ENCODE peak calls at places on chromosomes 3 and 15, in eight cellular contexts. Q is breast epithelium, E is body of pancreas, B is tibial nerve, K is H1, T is A549, L is lower leg skin, U is esophagus squamous epithelium. J is an unnamed sample.

GRCh38 chr3:177286034-177286433 is 88.8 kb upstream of the TBL1XR1 start:
- DNase-seq in K (no peak), L (no peak), Q (no peak), B (no peak), U (no peak), T (peak; percentile 74), E (no peak), J (peak; percentile 19)

GRCh38 chr3:169658311-169658931 is 5.1 kb downstream of the MECOM start:
- DNase-seq in T (no peak), B (no peak), L (peak; percentile 86), Q (no peak), U (no peak), E (peak; percentile 71), K (no peak), J (no peak)

GRCh38 chr15:71239592-71240364 is 124.5 kb downstream of the THSD4 start:
- DNase-seq in B (no peak), U (no peak), L (no peak), K (no peak), Q (no peak), E (no peak), T (no peak), J (no peak)

GRCh38 chr15:77032647-77033416 is 37.9 kb downstream of the PSTPIP1 start:
- DNase-seq in K (no peak), U (no peak), E (peak; percentile 1), B (peak; percentile 8), T (no peak), L (peak; percentile 81), Q (peak; percentile 8), J (no peak)

GRCh38 chr15:49199666-49200065 is 29.6 kb downstream of the GALK2 start:
- DNase-seq in T (no peak), K (no peak), L (no peak), E (no peak), B (no peak), Q (no peak), U (no peak), J (no peak)

GRCh38 chr3:197339841-197340520 is 41.6 kb upstream of the DLG1 start:
- DNase-seq in U (no peak), T (no peak), K (no peak), B (no peak), L (peak; percentile 79), Q (no peak), E (peak; percentile 7), J (peak; percentile 69)

GRCh38 chr15:73284073-73284472 is 84.7 kb downstream of the HCN4 start:
- DNase-seq in B (no peak), K (no peak), E (no peak), Q (no peak), U (no peak), T (peak; percentile 17), L (no peak), J (no peak)

GRCh38 chr15:96338772-96339661 is 8.5 kb downstream of the NR2F2 start:
- DNase-seq in E (peak; percentile 10), T (no peak), K (no peak), U (no peak), L (no peak), Q (no peak), B (no peak), J (no peak)

GRCh38 chr3:123225557-123225956 is 23.8 kb downstream of the SEC22A start:
- DNase-seq in T (no peak), K (no peak), B (no peak), U (no peak), L (no peak), E (no peak), Q (no peak), J (no peak)

GRCh38 chr3:177251756-177252155 is 54.5 kb upstream of the TBL1XR1 start:
- DNase-seq in E (no peak), T (no peak), K (no peak), U (no peak), B (no peak), Q (no peak), L (no peak), J (no peak)

GRCh38 chr3:52248816-52249547 is 3.4 kb downstream of the PPM1M start:
- DNase-seq in E (peak; percentile 28), T (no peak), L (peak; percentile 87), Q (no peak), B (no peak), U (no peak), K (no peak), J (no peak)

GRCh38 chr15:71780349-71780976 is 29.9 kb upstream of the NR2E3 start:
- DNase-seq in K (peak; percentile 31), L (no peak), U (no peak), B (no peak), T (peak; percentile 90), E (peak; percentile 38), Q (no peak), J (peak; percentile 28)

GRCh38 chr3:188174309-188175044 is 20.5 kb downstream of the LPP start:
- DNase-seq in L (no peak), Q (peak; percentile 0), B (no peak), K (no peak), E (no peak), U (no peak), T (no peak), J (no peak)

GRCh38 chr15:66907826-66908502 is 157.4 kb upstream of the SMAD3 start:
- DNase-seq in Q (no peak), L (peak; percentile 83), E (peak; percentile 69), T (no peak), K (no peak), U (no peak), B (no peak), J (no peak)

GRCh38 chr3:54243262-54243931 is 121.0 kb downstream of the CACNA2D3 start:
- DNase-seq in K (no peak), Q (no peak), E (peak; percentile 8), B (no peak), T (peak; percentile 4), L (no peak), U (no peak), J (peak; percentile 26)

GRCh38 chr3:106457278-106458210 is 588.7 kb upstream of the CBLB start:
- DNase-seq in B (peak; percentile 36), K (no peak), T (peak; percentile 74), Q (peak; percentile 35), L (peak; percentile 87), U (no peak), E (peak; percentile 3), J (peak; percentile 22)

GRCh38 chr3:30777426-30777825 is 117.0 kb downstream of the GADL1 start:
- DNase-seq in B (no peak), T (no peak), Q (no peak), E (no peak), K (no peak), L (no peak), U (no peak), J (no peak)

GRCh38 chr15:38401716-38402115 is 52.2 kb upstream of the FAM98B start:
- DNase-seq in K (no peak), E (no peak), L (no peak), B (no peak), T (no peak), U (no peak), Q (no peak), J (no peak)

GRCh38 chr15:85837011-85837433 is 42.3 kb upstream of the KLHL25 start:
- DNase-seq in B (no peak), Q (no peak), E (peak; percentile 83), U (no peak), K (no peak), L (no peak), T (peak; percentile 71), J (peak; percentile 23)

GRCh38 chr3:193735850-193736249 is 142.8 kb downstream of the OPA1 start:
- DNase-seq in E (no peak), L (no peak), K (no peak), Q (no peak), B (no peak), U (no peak), T (no peak), J (no peak)

GRCh38 chr15:38084289-38084688 is 149.8 kb downstream of the TMCO5A start:
- DNase-seq in E (peak; percentile 17), Q (no peak), K (no peak), T (no peak), B (no peak), L (no peak), U (no peak), J (no peak)

DNA sequence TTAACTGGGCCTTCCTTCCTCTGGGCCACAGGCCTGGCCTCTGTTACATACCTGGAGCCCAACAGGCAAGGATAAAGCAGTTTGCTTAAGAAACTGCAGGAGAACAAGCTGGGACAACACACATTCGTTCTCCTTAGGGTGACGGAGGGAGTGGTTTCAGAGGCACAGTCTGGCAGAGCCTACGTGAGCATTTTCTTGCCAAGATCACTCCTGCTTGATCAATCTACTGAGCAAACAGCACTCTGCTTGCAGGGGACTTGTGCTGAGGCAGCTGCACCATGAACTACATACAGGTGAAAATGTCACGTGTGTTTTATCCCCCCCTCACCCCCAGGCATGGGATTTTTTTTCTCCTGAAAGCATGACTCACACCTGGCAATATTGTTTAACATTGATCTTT is 57.6 kb downstream of the CDCP1 start:
- DNase-seq in U (no peak), K (no peak), T (no peak), Q (no peak), E (peak; percentile 94), B (no peak), L (no peak), J (no peak)
- TF ChIP-seq POLR2A in U (no peak), K (no peak), T (no peak), Q (no peak), E (no peak), B (no peak), L (no peak), J (no peak)

GRCh38 chr15:74873036-74873755 is at the start of gene SCAMP2:
- DNase-seq in B (peak; percentile 85), U (peak; percentile 75), T (peak; percentile 97), K (peak; percentile 84), E (peak; percentile 96), Q (peak; percentile 92), L (peak; percentile 99), J (peak; percentile 85)
- TF ChIP-seq POLR2A in B (peak; percentile 63), U (no peak), T (peak; percentile 91), K (peak; percentile 81), E (peak; percentile 83), Q (peak; percentile 44), L (no peak), J (peak; percentile 79)

GRCh38 chr15:80185152-80185551 is 32.4 kb downstream of the FAH start:
- DNase-seq in Q (no peak), K (no peak), E (no peak), U (no peak), B (no peak), L (peak; percentile 1), T (no peak), J (no peak)

GRCh38 chr15:80180986-80181385 is 28.2 kb downstream of the FAH start:
- DNase-seq in Q (no peak), K (no peak), T (no peak), U (no peak), B (no peak), E (no peak), L (no peak), J (no peak)

GRCh38 chr15:80183886-80184285 is 31.1 kb downstream of the FAH start:
- DNase-seq in K (no peak), T (peak; percentile 36), L (peak; percentile 36), E (no peak), B (no peak), Q (no peak), U (no peak), J (no peak)

GRCh38 chr15:80182611-80183210 is 29.9 kb downstream of the FAH start:
- DNase-seq in L (peak; percentile 15), K (no peak), Q (no peak), T (no peak), B (no peak), E (no peak), U (no peak), J (no peak)

GRCh38 chr15:80183291-80183690 is 30.5 kb downstream of the FAH start:
- DNase-seq in U (no peak), T (no peak), Q (no peak), E (no peak), B (no peak), L (peak; percentile 34), K (no peak), J (no peak)
- TF ChIP-seq POLR2A in U (no peak), T (no peak), Q (no peak), E (no peak), B (no peak), L (no peak), K (no peak), J (no peak)

GRCh38 chr15:88275804-88276203 is 19.3 kb upstream of the NTRK3 start:
- DNase-seq in T (no peak), B (no peak), K (no peak), Q (no peak), E (no peak), U (no peak), L (no peak), J (no peak)
- TF ChIP-seq POLR2A in T (no peak), B (no peak), K (no peak), Q (no peak), E (no peak), U (no peak), L (no peak), J (no peak)